ENCODE peak calls at places on chromosomes 6 and 20, in four cellular contexts. X is HCT116, E is H1, K is GM12878. Q is an unnamed sample.

GRCh38 chr6:35082733-35083403 is 58.3 kb downstream of the TCP11 start:
- DNase-seq in X (no peak), E (no peak), K (no peak), Q (no peak)

GRCh38 chr6:149014631-149015171 is 267.9 kb downstream of the UST start:
- DNase-seq in X (no peak), E (peak; percentile 70), K (no peak), Q (no peak)

GRCh38 chr6:14766595-14766994 is 479.3 kb upstream of the JARID2 start:
- DNase-seq in X (no peak), E (no peak), K (no peak), Q (no peak)

GRCh38 chr20:57388953-57389694 is 2.1 kb upstream of the RBM38 start:
- DNase-seq in X (peak; percentile 26), E (peak; percentile 81), K (no peak), Q (peak; percentile 90)

GRCh38 chr6:100464910-100465700 is at the start of gene SIM1:
- DNase-seq in X (no peak), E (peak; percentile 92), K (no peak), Q (no peak)

GRCh38 chr6:15598273-15598778 is 64.5 kb downstream of the DTNBP1 start:
- DNase-seq in X (no peak), E (no peak), K (no peak), Q (no peak)

GRCh38 chr20:23034721-23035671 is at the start of gene SSTR4:
- DNase-seq in X (no peak), E (peak; percentile 63), K (no peak), Q (no peak)

GRCh38 chr6:105791569-105792318 is 294.4 kb upstream of the PRDM1 start:
- DNase-seq in X (no peak), E (no peak), K (no peak), Q (no peak)

GRCh38 chr20:62938105-62938888 is at the start of gene GID8:
- DNase-seq in X (no peak), E (no peak), K (no peak), Q (peak; percentile 61)

GRCh38 chr6:38542031-38542430 is 97.7 kb downstream of the BTBD9 start:
- DNase-seq in X (no peak), E (no peak), K (no peak), Q (no peak)

GRCh38 chr6:104281370-104281769 is 578.3 kb downstream of the HACE1 start:
- DNase-seq in X (peak; percentile 6), E (peak; percentile 49), K (no peak), Q (no peak)

GRCh38 chr6:27539551-27539950 is 66.6 kb upstream of the ZNF184 start:
- DNase-seq in X (no peak), E (no peak), K (no peak), Q (no peak)

GRCh38 chr6:163708459-163708858 is 293.9 kb downstream of the QKI start:
- DNase-seq in X (no peak), E (no peak), K (peak; percentile 68), Q (no peak)

GRCh38 chr6:165231581-165232276 is 77.7 kb downstream of the C6orf118 start:
- DNase-seq in X (peak; percentile 6), E (no peak), K (no peak), Q (no peak)

GRCh38 chr6:4351857-4352669 is 216.7 kb upstream of the ECI2 start:
- DNase-seq in X (peak; percentile 36), E (peak; percentile 37), K (no peak), Q (peak; percentile 22)

GRCh38 chr6:30325873-30326445 is 768 bp upstream of the TRIM39 start:
- DNase-seq in X (peak; percentile 59), E (peak; percentile 88), K (peak; percentile 28), Q (peak; percentile 30)

GRCh38 chr20:3763691-3764601 is 3.6 kb downstream of the ADISSP start:
- DNase-seq in X (no peak), E (no peak), K (no peak), Q (no peak)

GRCh38 chr6:75206338-75207210 is 721 bp upstream of the COL12A1 start:
- DNase-seq in X (no peak), E (peak; percentile 66), K (no peak), Q (no peak)

GRCh38 chr6:116108836-116109235 is 8.2 kb downstream of the NT5DC1 start:
- DNase-seq in X (no peak), E (no peak), K (no peak), Q (no peak)

GRCh38 chr6:116106146-116106545 is 5.5 kb downstream of the NT5DC1 start:
- DNase-seq in X (no peak), E (no peak), K (no peak), Q (no peak)

GRCh38 chr6:116113386-116113785 is 12.5 kb downstream of the COL10A1 start:
- DNase-seq in X (no peak), E (no peak), K (no peak), Q (no peak)

GRCh38 chr6:116115781-116116180 is 10.2 kb downstream of the COL10A1 start:
- DNase-seq in X (no peak), E (no peak), K (no peak), Q (peak; percentile 9)

GRCh38 chr6:116111552-116112528 is 11.2 kb downstream of the NT5DC1 start:
- DNase-seq in X (peak; percentile 49), E (peak; percentile 62), K (no peak), Q (peak; percentile 43)
- TF ChIP-seq EGR1 in X (no peak), E (no peak), K (no peak), Q (no peak)

GRCh38 chr6:43990275-43990626 is 137.0 kb downstream of the MRPL14 start:
- DNase-seq in X (no peak), E (no peak), K (no peak), Q (no peak)
- TF ChIP-seq EGR1 in X (no peak), E (no peak), K (no peak), Q (no peak)

GRCh38 chr20:59153832-59154231 is 9.8 kb upstream of the ZNF831 start:
- DNase-seq in X (no peak), E (no peak), K (no peak), Q (no peak)
- TF ChIP-seq EGR1 in X (no peak), E (no peak), K (no peak), Q (no peak)

GRCh38 chr20:16290358-16290757 is 282.9 kb downstream of the KIF16B start:
- DNase-seq in X (no peak), E (no peak), K (no peak), Q (no peak)

GRCh38 chr20:16295534-16295933 is 277.7 kb downstream of the KIF16B start:
- DNase-seq in X (no peak), E (no peak), K (no peak), Q (no peak)

GRCh38 chr20:16287776-16288175 is 285.5 kb downstream of the KIF16B start:
- DNase-seq in X (no peak), E (no peak), K (no peak), Q (no peak)

GRCh38 chr20:16293590-16293989 is 279.7 kb downstream of the KIF16B start:
- DNase-seq in X (no peak), E (no peak), K (no peak), Q (no peak)

GRCh38 chr20:16292227-16292626 is 281.0 kb downstream of the KIF16B start:
- DNase-seq in X (no peak), E (no peak), K (no peak), Q (no peak)
- TF ChIP-seq EGR1 in X (no peak), E (no peak), K (no peak), Q (no peak)

DNA sequence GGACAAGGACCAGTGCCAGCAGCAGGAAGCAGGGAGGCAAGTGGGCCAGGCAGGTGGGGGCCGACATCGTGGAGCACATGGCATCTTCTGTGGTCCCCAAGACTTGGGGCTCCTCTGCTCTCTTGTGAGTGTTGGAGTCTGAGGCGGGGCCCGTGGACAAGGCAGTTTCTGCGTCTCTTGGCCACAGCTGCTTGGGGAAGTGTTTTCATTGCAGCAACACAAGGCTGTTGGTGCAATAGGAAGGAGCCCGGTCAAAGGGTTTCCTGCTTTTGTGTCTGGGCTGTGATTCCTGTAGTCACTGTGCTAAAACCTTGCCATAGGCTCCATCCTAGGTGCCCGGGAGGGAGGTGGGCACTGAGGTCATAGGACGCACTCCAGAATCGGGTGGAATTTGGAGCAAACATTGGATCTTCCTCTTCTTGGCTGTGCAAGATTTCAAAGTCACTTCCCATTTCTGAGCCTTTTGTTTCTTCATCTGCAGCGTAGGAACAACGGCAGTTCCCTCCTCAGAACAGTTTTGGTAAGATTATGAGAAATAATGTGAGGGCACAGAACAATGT is at the start of gene SIRPB2:
- DNase-seq in X (no peak), E (no peak), K (no peak), Q (no peak)
- TF ChIP-seq EGR1 in X (no peak), E (no peak), K (no peak), Q (no peak)

GRCh38 chr6:123534264-123534663 is 102.5 kb downstream of the TRDN start:
- DNase-seq in X (no peak), E (no peak), K (no peak), Q (no peak)
- TF ChIP-seq EGR1 in X (no peak), E (no peak), K (no peak), Q (no peak)

GRCh38 chr20:37244572-37244957 is 17.0 kb downstream of the GHRH start:
- DNase-seq in X (no peak), E (no peak), K (no peak), Q (no peak)

GRCh38 chr20:37242503-37242902 is 19.1 kb downstream of the GHRH start:
- DNase-seq in X (no peak), E (no peak), K (no peak), Q (no peak)

GRCh38 chr20:37245181-37245580 is 16.4 kb downstream of the GHRH start:
- DNase-seq in X (no peak), E (no peak), K (no peak), Q (no peak)

GRCh38 chr20:37243937-37244571 is 17.6 kb downstream of the GHRH start:
- DNase-seq in X (no peak), E (no peak), K (no peak), Q (no peak)

DNA sequence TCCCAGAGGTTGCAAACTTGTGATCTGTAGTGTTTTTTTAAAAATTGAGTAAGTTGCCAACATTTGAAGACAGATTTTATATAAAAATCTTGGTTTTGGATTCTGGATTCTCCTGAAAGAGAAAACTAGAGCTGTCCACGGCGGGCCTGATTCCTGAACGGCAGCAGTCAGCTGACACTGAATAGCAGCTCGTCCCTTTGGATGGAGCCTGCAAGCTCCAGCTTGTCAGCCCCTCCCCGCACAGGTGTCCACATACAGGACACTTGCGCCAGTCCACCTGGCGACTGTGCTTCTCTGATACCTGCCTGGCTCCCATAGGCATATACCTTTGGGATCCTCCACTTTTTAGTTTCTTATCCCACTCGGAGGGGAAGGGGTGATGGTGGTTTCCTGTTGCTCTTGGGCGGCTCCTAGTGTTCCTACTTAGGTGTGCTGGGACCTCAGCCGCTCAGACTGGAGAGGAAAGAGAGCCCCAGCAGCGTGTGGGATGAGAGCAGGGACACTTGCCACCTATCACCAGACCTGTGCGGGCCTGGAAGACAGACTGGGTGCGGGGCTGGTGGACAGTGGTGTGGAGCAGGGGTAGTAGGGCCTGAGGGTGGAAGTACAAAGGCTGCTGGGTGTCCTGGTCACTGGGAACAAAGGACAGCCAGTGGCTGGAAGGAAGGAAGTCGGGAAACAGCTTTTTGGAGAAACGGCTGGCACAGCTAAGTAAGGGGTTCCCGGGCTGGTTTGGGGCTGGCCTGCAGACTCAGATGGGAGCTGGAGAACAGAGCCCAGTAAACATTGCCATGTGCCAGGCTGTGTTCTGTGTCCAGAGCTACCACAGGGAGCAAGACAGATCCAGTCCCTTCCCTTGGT is 18.3 kb downstream of the GHRH start:
- DNase-seq in X (no peak), E (peak; percentile 66), K (no peak), Q (no peak)
- TF ChIP-seq EGR1 in X (no peak), E (no peak), K (no peak), Q (no peak)

GRCh38 chr20:21234816-21235215 is 68.3 kb upstream of the XRN2 start:
- DNase-seq in X (no peak), E (no peak), K (no peak), Q (no peak)
- TF ChIP-seq EGR1 in X (no peak), E (no peak), K (no peak), Q (no peak)

Q was measured in K562.